ENCODE peak calls at places on chromosomes 11 and 22, in five cellular contexts. One of them, this sample, is unnamed.

GRCh38 chr11:93392862-93393261 is 62.3 kb downstream of the DEUP1 start:
- DNase-seq in psoas muscle: no peak
- DNase-seq in fibroblast of the aortic adventitia: no peak
- DNase-seq in neural crest cell: no peak
- DNase-seq in lower leg skin: no peak
- DNase-seq in this sample: no peak

GRCh38 chr22:41620646-41621098 is at the start of gene DESI1:
- DNase-seq in psoas muscle: no peak
- DNase-seq in neural crest cell: no peak
- DNase-seq in lower leg skin: no peak
- DNase-seq in fibroblast of the aortic adventitia: no peak
- DNase-seq in this sample: no peak

GRCh38 chr11:69868003-69868865 is 49.0 kb upstream of the FGF3 start:
- DNase-seq in fibroblast of the aortic adventitia: no peak
- DNase-seq in neural crest cell: no peak
- DNase-seq in lower leg skin: peak
- DNase-seq in psoas muscle: no peak
- DNase-seq in this sample: no peak

GRCh38 chr22:49540571-49541450 is 286.9 kb downstream of the BRD1 start:
- DNase-seq in lower leg skin: peak
- DNase-seq in neural crest cell: no peak
- DNase-seq in fibroblast of the aortic adventitia: no peak
- DNase-seq in psoas muscle: no peak
- DNase-seq in this sample: no peak

GRCh38 chr11:13362596-13363109 is 85.1 kb downstream of the BMAL1 start:
- DNase-seq in fibroblast of the aortic adventitia: no peak
- DNase-seq in neural crest cell: no peak
- DNase-seq in psoas muscle: no peak
- DNase-seq in lower leg skin: no peak
- DNase-seq in this sample: no peak

GRCh38 chr22:50274311-50274710 is 4.1 kb upstream of the MAPK11 start:
- DNase-seq in psoas muscle: peak
- DNase-seq in neural crest cell: no peak
- DNase-seq in lower leg skin: no peak
- DNase-seq in fibroblast of the aortic adventitia: peak
- DNase-seq in this sample: peak

GRCh38 chr11:67240575-67241389 is 25.5 kb upstream of the GRK2 start:
- DNase-seq in neural crest cell: no peak
- DNase-seq in lower leg skin: peak
- DNase-seq in fibroblast of the aortic adventitia: peak
- DNase-seq in psoas muscle: peak
- DNase-seq in this sample: peak

GRCh38 chr11:126186708-126187481 is 24.6 kb downstream of the RPUSD4 start:
- DNase-seq in neural crest cell: no peak
- DNase-seq in fibroblast of the aortic adventitia: no peak
- DNase-seq in lower leg skin: peak
- DNase-seq in psoas muscle: no peak
- DNase-seq in this sample: no peak

GRCh38 chr11:45093761-45094455 is 52.5 kb upstream of the PRDM11 start:
- DNase-seq in psoas muscle: no peak
- DNase-seq in lower leg skin: peak
- DNase-seq in neural crest cell: no peak
- DNase-seq in fibroblast of the aortic adventitia: no peak
- DNase-seq in this sample: no peak

DNA sequence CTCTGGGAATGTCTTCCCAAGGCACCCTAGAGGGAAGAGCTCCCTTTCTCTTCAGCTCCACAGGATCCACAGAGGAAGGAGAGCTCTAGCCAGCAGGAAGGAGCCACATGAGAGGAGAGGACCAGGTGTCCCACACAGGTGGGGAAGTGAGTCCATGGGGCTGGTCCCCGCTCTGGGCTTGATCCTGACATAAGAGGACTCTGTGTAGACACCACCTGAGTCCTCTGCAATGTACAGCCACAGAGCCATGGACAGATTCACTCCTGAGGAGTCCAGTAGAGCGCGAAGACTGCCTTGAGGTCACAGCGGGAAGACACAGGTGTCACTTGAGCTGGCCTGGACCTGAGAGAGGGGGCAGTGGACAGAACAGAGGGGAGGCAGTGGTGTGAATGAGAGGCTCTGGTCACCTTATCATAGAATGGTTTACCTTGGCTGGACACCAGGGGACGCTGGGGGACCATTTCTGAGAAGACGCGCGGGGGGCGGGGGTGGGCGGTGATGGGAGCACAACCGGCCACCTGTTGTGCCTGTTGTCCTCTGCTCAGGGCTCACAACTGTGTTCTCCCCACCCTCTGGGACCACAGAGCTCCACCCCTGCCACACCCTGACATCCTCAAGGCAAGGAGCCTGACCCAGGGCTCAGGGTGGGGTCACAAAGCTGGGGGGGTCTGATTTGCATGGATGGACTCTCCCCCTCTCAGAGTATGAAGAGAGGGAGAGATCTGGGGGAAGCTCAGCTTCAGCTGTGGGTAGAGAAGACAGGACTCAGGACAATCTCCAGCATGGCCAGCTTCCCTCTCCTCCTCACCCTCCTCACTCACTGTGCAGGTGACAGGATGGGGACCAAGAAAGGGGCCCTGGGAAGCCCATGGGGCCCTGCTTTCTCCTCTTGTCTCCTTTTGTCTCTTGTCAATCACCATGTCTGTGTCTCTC is 128.2 kb downstream of the ZNF280B start:
- DNase-seq in fibroblast of the aortic adventitia: no peak
- DNase-seq in psoas muscle: no peak
- DNase-seq in neural crest cell: no peak
- DNase-seq in lower leg skin: no peak
- DNase-seq in this sample: no peak
- TF ChIP-seq CTCF in fibroblast of the aortic adventitia: peak
- TF ChIP-seq CTCF in psoas muscle: no peak
- TF ChIP-seq CTCF in neural crest cell: peak
- TF ChIP-seq CTCF in lower leg skin: no peak
- TF ChIP-seq CTCF in this sample: peak

GRCh38 chr22:39598017-39598965 is 27.7 kb downstream of the CACNA1I start:
- DNase-seq in psoas muscle: no peak
- DNase-seq in lower leg skin: peak
- DNase-seq in neural crest cell: peak
- DNase-seq in fibroblast of the aortic adventitia: no peak
- DNase-seq in this sample: no peak
- TF ChIP-seq CTCF in psoas muscle: no peak
- TF ChIP-seq CTCF in lower leg skin: no peak
- TF ChIP-seq CTCF in neural crest cell: peak
- TF ChIP-seq CTCF in fibroblast of the aortic adventitia: peak
- TF ChIP-seq CTCF in this sample: no peak

DNA sequence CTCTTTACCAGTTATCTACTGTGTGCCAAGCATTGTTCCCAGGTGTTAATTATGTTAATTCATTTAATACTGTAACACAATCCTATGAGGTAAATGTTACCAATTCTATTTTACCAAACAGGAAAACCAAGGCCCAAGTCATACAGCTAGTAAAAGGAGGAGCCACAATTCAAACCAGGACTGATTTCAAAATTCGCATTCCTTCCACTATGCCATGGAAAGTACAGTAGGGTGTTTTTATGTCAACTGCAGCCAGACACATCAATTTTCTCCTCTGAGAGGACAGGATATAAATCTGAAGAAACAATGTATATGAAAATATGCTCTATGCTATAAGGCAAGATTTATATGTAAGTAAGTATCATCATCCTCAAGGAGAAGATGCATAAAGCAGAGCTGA is 104.3 kb downstream of the RPL27A start:
- DNase-seq in neural crest cell: no peak
- DNase-seq in psoas muscle: no peak
- DNase-seq in lower leg skin: no peak
- DNase-seq in fibroblast of the aortic adventitia: peak
- DNase-seq in this sample: peak
- TF ChIP-seq CTCF in neural crest cell: peak
- TF ChIP-seq CTCF in psoas muscle: peak
- TF ChIP-seq CTCF in lower leg skin: no peak
- TF ChIP-seq CTCF in fibroblast of the aortic adventitia: peak
- TF ChIP-seq CTCF in this sample: peak

DNA sequence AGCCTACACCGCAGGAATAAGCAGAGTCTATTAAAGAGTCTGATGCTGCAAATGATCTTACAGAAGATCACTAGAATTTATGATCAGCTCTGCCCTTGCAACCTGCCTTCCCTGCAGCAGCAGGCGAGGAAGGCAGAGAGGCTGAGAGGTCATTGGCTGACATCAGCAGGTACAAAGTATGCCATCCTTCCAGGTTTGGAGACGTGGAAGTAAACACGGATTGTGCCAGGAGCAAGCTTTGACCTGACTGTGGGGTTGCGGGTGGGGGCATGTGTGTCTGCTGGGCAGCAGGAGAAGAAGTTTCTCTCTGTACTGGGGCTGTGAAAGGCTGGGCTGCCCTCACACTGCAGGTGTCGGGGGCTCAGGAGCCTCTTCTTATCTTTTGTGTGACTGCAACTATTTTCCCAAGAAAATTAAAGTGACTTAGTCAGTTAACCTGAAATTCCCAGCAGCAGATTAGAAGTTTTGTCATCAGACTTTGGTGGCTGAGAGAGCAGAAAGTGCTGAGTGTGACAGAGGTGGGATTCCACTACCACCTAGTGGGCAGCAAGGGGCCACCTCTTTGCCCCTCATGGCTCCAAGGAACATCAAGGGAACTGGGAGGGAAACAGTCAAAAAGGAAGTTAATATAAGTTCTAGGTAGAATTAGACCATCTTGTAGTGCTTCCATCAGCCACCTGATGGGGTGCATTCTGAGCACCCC is 565.9 kb downstream of the ETS1 start:
- DNase-seq in lower leg skin: no peak
- DNase-seq in psoas muscle: no peak
- DNase-seq in fibroblast of the aortic adventitia: peak
- DNase-seq in neural crest cell: no peak
- DNase-seq in this sample: peak
- TF ChIP-seq CTCF in lower leg skin: no peak
- TF ChIP-seq CTCF in psoas muscle: peak
- TF ChIP-seq CTCF in fibroblast of the aortic adventitia: peak
- TF ChIP-seq CTCF in neural crest cell: peak
- TF ChIP-seq CTCF in this sample: peak

GRCh38 chr11:120648706-120649250 is 137.2 kb downstream of the GRIK4 start:
- DNase-seq in fibroblast of the aortic adventitia: no peak
- DNase-seq in neural crest cell: no peak
- DNase-seq in lower leg skin: no peak
- DNase-seq in psoas muscle: no peak
- DNase-seq in this sample: no peak
- TF ChIP-seq CTCF in fibroblast of the aortic adventitia: no peak
- TF ChIP-seq CTCF in neural crest cell: no peak
- TF ChIP-seq CTCF in lower leg skin: no peak
- TF ChIP-seq CTCF in psoas muscle: no peak
- TF ChIP-seq CTCF in this sample: no peak

DNA sequence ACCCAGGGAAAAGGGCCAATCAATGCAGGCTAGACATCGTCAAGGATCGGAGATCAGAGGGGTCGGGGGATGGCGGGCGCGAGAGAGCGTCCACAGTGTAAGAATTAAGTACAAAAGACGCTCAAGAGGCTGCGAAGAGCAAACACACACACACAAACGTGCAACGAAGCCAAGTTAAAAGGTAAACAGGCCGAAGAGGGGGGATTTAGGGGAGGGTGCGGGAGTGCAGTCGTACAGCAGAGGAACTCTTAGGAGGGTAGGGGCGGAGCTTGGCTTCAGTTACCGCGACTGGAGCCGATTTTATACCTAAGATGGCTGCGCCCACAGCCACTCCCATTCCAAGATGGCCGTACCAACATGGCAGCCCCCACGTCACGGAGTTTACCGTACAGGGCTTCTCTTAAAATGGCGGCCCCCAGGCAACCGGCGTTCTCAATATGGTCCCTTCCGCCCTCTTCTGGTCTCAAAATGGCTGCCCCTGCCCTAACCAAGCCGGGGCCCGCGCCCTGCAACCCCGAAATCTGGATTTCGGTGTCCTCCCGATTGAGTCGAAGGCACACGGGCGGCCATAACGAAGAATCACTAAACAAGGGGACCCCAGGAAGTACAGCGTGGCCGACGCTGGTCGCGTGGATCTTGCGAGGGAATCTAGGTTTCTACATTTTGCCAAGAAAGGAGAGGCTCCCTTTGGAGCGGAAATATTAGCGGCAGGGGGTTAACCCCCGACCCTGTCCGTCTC is 2.0 kb downstream of the GNG3 start:
- DNase-seq in lower leg skin: peak
- DNase-seq in neural crest cell: peak
- DNase-seq in fibroblast of the aortic adventitia: peak
- DNase-seq in psoas muscle: peak
- DNase-seq in this sample: peak
- TF ChIP-seq CTCF in lower leg skin: no peak
- TF ChIP-seq CTCF in neural crest cell: no peak
- TF ChIP-seq CTCF in fibroblast of the aortic adventitia: no peak
- TF ChIP-seq CTCF in psoas muscle: no peak
- TF ChIP-seq CTCF in this sample: peak

DNA sequence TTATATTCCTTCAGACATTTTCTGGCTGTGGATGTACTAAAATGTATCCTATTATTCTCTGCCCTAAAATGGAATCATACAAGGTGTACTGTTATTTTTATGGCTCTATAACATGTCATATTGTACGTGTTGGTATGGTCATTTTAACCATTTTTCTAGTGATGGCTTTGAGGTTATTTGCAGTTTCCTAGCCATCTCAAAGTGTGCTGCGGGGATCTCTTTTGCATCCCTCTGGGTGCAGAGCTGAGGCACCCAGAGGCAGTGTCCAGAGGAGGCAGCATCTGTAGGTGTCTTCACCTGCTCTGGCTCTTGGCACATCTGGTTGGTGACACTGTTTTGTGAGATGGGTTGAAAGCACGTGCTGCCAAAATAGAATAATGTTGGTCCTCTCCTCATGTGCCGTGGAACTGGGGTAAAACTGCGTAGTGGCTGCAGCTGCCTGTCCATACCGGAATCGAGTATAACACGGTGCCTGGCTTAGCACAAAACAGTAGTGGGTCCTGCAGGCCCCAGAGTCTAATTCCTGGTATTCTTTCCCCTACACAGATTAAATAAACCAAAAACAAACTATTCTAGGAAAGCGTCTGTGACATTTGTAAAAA is 12.8 kb downstream of the NEAT1 start:
- DNase-seq in lower leg skin: peak
- DNase-seq in neural crest cell: no peak
- DNase-seq in psoas muscle: no peak
- DNase-seq in fibroblast of the aortic adventitia: peak
- DNase-seq in this sample: no peak
- TF ChIP-seq CTCF in lower leg skin: no peak
- TF ChIP-seq CTCF in neural crest cell: no peak
- TF ChIP-seq CTCF in psoas muscle: no peak
- TF ChIP-seq CTCF in fibroblast of the aortic adventitia: peak
- TF ChIP-seq CTCF in this sample: no peak